ENCODE peak calls at places on chromosomes 11 and 22, in four cellular contexts. A is psoas muscle, Z is WTC11, J is lower leg skin. H is an unnamed sample.

GRCh38 chr11:83655996-83656395 is 369.8 kb upstream of the CCDC90B start:
- DNase-seq in A (no peak), Z (no peak), J (no peak), H (no peak)

GRCh38 chr11:70511345-70511744 is 113.0 kb downstream of the CTTN start:
- DNase-seq in A (no peak), Z (peak), J (no peak), H (no peak)

GRCh38 chr22:46262449-46263207 is 515 bp downstream of the PKDREJ start:
- DNase-seq in A (peak), Z (peak), J (no peak), H (peak)

GRCh38 chr11:64340671-64341335 is 799 bp downstream of the CCDC88B start:
- DNase-seq in A (peak), Z (peak), J (no peak), H (peak)

GRCh38 chr22:43988116-43988817 is 33.0 kb downstream of the SAMM50 start:
- DNase-seq in A (no peak), Z (no peak), J (no peak), H (no peak)

GRCh38 chr11:1218788-1219445 is 3.9 kb upstream of the MUC5B start:
- DNase-seq in A (no peak), Z (no peak), J (no peak), H (peak)

GRCh38 chr11:819129-819931 is 616 bp downstream of the PNPLA2 start:
- DNase-seq in A (peak), Z (peak), J (peak), H (peak)

GRCh38 chr11:113249491-113249763 is 65.0 kb upstream of the TTC12 start:
- DNase-seq in A (no peak), Z (no peak), J (no peak), H (no peak)

GRCh38 chr11:76602431-76602861 is 68.1 kb downstream of the LRRC32 start:
- DNase-seq in A (peak), Z (no peak), J (peak), H (no peak)

GRCh38 chr11:133253570-133253969 is 278.7 kb downstream of the OPCML start:
- DNase-seq in A (no peak), Z (no peak), J (no peak), H (no peak)

GRCh38 chr11:119942021-119942420 is 195.9 kb downstream of the TRIM29 start:
- DNase-seq in A (no peak), Z (peak), J (no peak), H (peak)

GRCh38 chr11:114176321-114176720 is 116.8 kb downstream of the ZBTB16 start:
- DNase-seq in A (peak), Z (no peak), J (no peak), H (no peak)

GRCh38 chr11:57700425-57700824 is 11.6 kb downstream of the MED19 start:
- DNase-seq in A (no peak), Z (no peak), J (no peak), H (no peak)

GRCh38 chr11:128135451-128135850 is 451.9 kb downstream of the ETS1 start:
- DNase-seq in A (no peak), Z (no peak), J (no peak), H (no peak)

GRCh38 chr11:124043420-124043819 is 2.3 kb upstream of the OR10G7 start:
- DNase-seq in A (no peak), Z (no peak), J (no peak), H (no peak)

GRCh38 chr11:64245797-64246623 is 733 bp downstream of the PPP1R14B start:
- DNase-seq in A (peak), Z (no peak), J (peak), H (peak)

GRCh38 chr11:76790251-76790650 is 7.1 kb downstream of the TSKU start:
- DNase-seq in A (peak), Z (no peak), J (no peak), H (no peak)

GRCh38 chr11:2269601-2270321 is 627 bp downstream of the ASCL2 start:
- DNase-seq in A (peak), Z (peak), J (peak), H (peak)

GRCh38 chr22:28899199-28899853 is 16.0 kb downstream of the ZNRF3 start:
- DNase-seq in A (no peak), Z (no peak), J (no peak), H (no peak)

GRCh38 chr11:59078435-59078834 is 7.7 kb upstream of the GLYATL1B start:
- DNase-seq in A (no peak), Z (no peak), J (no peak), H (no peak)

GRCh38 chr22:30906946-30907345 is 61.6 kb downstream of the MORC2 start:
- DNase-seq in A (no peak), Z (no peak), J (no peak), H (no peak)

GRCh38 chr11:19794161-19794560 is 81.5 kb downstream of the NAV2 start:
- DNase-seq in A (no peak), Z (no peak), J (no peak), H (no peak)

GRCh38 chr11:63599211-63600122 is 14.8 kb downstream of the PLAAT3 start:
- DNase-seq in A (no peak), Z (no peak), J (no peak), H (no peak)

GRCh38 chr22:30054067-30054763 is 26.0 kb upstream of the HORMAD2 start:
- DNase-seq in A (no peak), Z (no peak), J (no peak), H (no peak)

GRCh38 chr11:102111011-102111786 is 952 bp downstream of the YAP1 start:
- DNase-seq in A (peak), Z (peak), J (peak), H (peak)

GRCh38 chr22:20528405-20528978 is 21.1 kb downstream of the MED15 start:
- DNase-seq in A (no peak), Z (no peak), J (no peak), H (no peak)

GRCh38 chr22:20524004-20524481 is 16.6 kb downstream of the MED15 start:
- DNase-seq in A (no peak), Z (no peak), J (no peak), H (no peak)

GRCh38 chr22:20525048-20525447 is 17.6 kb downstream of the MED15 start:
- DNase-seq in A (no peak), Z (no peak), J (no peak), H (no peak)

GRCh38 chr22:20526305-20526627 is 18.9 kb downstream of the MED15 start:
- DNase-seq in A (no peak), Z (no peak), J (no peak), H (no peak)

DNA sequence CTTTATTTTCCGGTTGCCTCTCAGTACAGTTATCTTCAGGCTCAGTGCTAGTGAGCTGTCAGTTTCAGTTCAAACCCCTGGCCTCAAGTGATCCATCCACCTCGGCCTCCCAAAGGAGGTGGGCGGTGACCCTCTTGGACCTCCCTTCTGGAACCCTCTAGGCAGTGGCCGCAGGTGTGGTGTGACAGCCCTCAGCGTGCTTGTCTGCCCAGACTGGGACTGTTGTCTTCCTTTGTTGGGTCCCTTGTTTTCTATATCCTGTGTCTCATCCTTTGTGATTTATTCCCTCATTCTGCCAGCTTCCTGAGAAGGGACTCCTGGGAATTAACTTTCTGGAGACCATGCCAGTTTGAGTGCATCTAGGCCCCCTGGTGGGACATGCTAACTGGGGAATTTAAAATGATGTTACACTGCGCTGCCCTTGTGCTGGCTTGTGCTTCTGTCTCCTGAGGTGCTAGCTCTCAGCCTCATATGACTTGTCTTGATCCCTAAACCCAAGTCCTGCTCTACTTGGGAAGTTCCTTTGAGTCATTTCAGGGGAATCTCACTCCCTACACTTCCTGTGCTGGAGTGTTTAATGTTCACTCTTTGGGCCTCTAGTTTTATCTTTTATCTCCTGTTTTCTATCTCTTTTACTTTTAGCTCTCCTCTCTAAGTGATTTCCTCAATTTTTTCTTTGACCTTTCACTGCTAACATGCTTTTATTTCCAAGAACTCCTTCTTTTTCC is 19.4 kb downstream of the MED15 start:
- DNase-seq in A (no peak), Z (no peak), J (no peak), H (no peak)
- TF ChIP-seq CTCF in A (no peak), Z (no peak), J (no peak), H (no peak)

DNA sequence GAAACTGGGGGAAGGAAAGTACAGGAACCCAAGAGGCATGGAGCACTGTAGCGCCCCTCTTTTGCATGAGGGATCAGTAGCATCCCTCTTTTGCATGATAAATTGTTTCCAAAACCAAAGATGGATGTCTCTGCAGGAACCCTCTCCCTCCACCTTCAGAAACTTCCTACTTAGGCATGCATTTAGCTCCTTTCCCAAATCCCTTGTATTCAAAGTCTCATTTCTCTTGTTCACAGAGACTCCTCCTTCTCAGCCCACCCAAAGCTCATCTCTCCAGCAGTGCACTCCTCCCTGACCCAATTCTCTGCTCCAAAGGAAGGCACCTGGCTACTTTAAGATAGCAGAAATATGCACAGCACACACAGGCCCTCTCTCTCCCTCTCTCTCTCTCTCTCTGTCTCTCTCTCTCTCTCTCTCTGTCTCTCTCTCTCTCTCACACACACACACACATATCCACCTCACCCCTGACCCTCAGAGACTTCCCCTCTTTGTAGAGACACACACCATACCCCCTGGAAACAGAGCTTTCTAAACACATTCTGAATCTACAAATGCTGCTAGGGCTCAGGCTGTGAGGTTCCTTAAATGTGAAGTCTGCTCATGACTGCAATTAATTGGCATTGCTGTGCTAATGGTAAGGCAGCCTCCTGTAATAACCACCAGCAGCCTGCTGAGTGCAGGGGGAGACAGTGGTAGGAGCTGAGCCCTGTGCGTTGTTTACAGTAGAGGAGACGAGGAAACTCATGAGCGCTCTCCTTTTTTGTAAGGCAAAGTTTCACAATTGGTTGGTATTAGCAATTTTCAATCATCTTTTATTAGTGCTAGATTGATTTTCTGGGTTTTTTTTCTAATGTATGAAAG is 519.6 kb downstream of the NTM start:
- DNase-seq in A (no peak), Z (no peak), J (no peak), H (no peak)
- TF ChIP-seq CTCF in A (no peak), Z (no peak), J (no peak), H (no peak)

GRCh38 chr11:44326615-44327475 is 16.9 kb upstream of the ALX4 start:
- DNase-seq in A (no peak), Z (no peak), J (no peak), H (no peak)
- TF ChIP-seq CTCF in A (no peak), Z (no peak), J (no peak), H (no peak)

GRCh38 chr11:33161120-33162005 is at the start of gene CSTF3:
- DNase-seq in A (peak), Z (peak), J (peak), H (peak)
- TF ChIP-seq CTCF in A (peak), Z (no peak), J (no peak), H (peak)

GRCh38 chr22:17788528-17789378 is 14.5 kb upstream of the BID start:
- DNase-seq in A (no peak), Z (peak), J (no peak), H (no peak)
- TF ChIP-seq CTCF in A (no peak), Z (peak), J (no peak), H (no peak)

DNA sequence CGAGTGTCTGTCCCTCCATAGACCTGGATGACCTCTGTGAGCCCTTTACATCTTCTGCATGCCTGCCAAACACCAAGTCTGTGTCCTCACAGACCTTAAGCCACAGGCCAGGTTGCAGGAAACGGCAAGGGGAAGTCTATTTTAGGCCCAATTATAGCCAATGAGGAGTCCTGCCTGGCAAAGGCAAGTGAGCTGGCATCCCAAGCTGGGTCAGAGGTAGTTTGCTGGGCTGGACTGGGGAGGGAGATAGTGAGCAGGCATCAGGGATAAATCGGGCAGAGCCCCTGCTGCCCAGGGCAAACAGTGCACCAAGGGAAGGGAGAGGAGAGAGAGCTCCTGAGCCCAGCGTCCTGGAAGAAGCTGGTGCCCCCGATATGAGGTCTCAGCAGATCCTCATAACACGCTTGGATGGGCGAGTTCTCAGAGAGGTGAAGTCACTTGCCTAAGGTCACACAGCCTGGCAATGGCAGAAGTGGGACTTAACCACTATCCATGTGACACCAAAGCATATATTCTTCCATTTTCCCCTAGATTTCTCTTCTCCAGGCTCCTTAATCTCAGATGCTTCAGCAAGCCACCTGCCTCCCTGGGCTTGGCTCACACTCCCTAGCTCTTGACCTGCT is 3.7 kb upstream of the RELT start:
- DNase-seq in A (no peak), Z (peak), J (no peak), H (no peak)
- TF ChIP-seq CTCF in A (peak), Z (no peak), J (no peak), H (no peak)

GRCh38 chr11:110529043-110529442 is 99.3 kb downstream of the FDX1 start:
- DNase-seq in A (no peak), Z (peak), J (no peak), H (no peak)
- TF ChIP-seq CTCF in A (peak), Z (no peak), J (no peak), H (peak)

GRCh38 chr22:39068033-39068785 is 8.9 kb upstream of the APOBEC3G start:
- DNase-seq in A (no peak), Z (no peak), J (no peak), H (no peak)
- TF ChIP-seq CTCF in A (no peak), Z (no peak), J (no peak), H (no peak)

DNA sequence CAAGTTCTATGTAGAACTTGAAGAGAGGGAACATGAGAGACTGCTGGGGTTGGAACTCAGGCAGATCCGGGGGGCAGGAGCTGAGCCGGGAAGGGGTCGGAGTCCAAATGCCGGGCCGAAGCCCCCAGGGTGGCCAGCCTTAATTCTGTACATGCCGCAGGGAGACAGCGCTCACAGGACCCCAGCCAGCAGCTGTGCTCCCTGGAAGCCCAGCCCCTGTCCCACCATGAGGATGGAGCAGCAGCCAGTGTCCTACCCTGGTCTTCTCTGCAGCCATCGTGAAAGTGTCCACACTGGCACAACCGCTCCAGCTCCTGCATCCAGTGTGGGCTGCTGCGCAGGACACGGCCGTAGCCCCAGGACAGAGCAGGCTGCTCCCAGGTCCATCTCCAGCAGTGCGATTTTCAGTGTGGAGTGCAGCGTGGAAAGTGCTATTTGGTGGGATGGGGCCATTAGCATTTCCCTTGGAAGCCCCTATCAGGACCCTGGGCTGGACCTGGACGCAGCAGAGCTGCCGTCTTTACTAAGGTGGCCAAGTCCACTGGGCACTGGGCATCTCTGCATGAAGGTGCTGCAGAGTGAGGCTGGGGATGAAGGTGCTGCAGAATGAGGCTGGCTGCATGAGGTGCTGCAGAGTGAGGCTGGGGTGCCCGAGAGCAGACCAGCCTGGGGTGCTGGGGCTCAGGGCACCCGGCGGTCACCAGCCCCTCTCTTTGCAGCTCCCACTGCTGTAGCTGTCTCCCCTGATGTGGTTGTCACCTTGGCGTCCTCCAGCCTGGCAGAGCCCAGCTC is 737.4 kb downstream of the BRD1 start:
- DNase-seq in A (peak), Z (no peak), J (no peak), H (no peak)
- TF ChIP-seq CTCF in A (no peak), Z (no peak), J (no peak), H (no peak)

GRCh38 chr11:27234043-27234668 is 128.9 kb downstream of the CCDC34 start:
- DNase-seq in A (peak), Z (no peak), J (peak), H (peak)
- TF ChIP-seq CTCF in A (peak), Z (no peak), J (no peak), H (no peak)

H was measured in glutamatergic neuron.